ENCODE peak calls at places on chromosomes 5 and 9, in seven cellular contexts. One of them, this sample, is unnamed.

GRCh38 chr5:81708889-81709288 is 42.0 kb downstream of the SSBP2 start:
- DNase-seq in stimulated activated CD8-positive, alpha-beta memory T cell treated with anti-CD3 and anti-CD28 coated beads, Interleukin-12 subunit alpha, Interleukin-12 subunit beta, amount 100 ng/mL, for 1 hour: no peak
- DNase-seq in T-helper 1 cell: no peak
- DNase-seq in activated CD8-positive, alpha-beta memory T cell treated with anti-CD3 and anti-CD28 coated beads for 48 hours: no peak
- DNase-seq in AG20443: no peak
- DNase-seq in suprapubic skin: no peak
- DNase-seq in K562: no peak
- DNase-seq in this sample: no peak

GRCh38 chr9:87087197-87087596 is 139.9 kb upstream of the GAS1 start:
- DNase-seq in AG20443: no peak
- DNase-seq in T-helper 1 cell: no peak
- DNase-seq in suprapubic skin: no peak
- DNase-seq in K562: no peak
- DNase-seq in activated CD8-positive, alpha-beta memory T cell treated with anti-CD3 and anti-CD28 coated beads for 48 hours: no peak
- DNase-seq in stimulated activated CD8-positive, alpha-beta memory T cell treated with anti-CD3 and anti-CD28 coated beads, Interleukin-12 subunit alpha, Interleukin-12 subunit beta, amount 100 ng/mL, for 1 hour: no peak
- DNase-seq in this sample: no peak

GRCh38 chr5:73135429-73136276 is 15.3 kb downstream of the TMEM171 start:
- DNase-seq in activated CD8-positive, alpha-beta memory T cell treated with anti-CD3 and anti-CD28 coated beads for 48 hours: no peak
- DNase-seq in T-helper 1 cell: no peak
- DNase-seq in K562: peak
- DNase-seq in stimulated activated CD8-positive, alpha-beta memory T cell treated with anti-CD3 and anti-CD28 coated beads, Interleukin-12 subunit alpha, Interleukin-12 subunit beta, amount 100 ng/mL, for 1 hour: no peak
- DNase-seq in suprapubic skin: no peak
- DNase-seq in AG20443: peak
- DNase-seq in this sample: peak

GRCh38 chr5:135821061-135821781 is 13.2 kb upstream of the SLC25A48 start:
- DNase-seq in stimulated activated CD8-positive, alpha-beta memory T cell treated with anti-CD3 and anti-CD28 coated beads, Interleukin-12 subunit alpha, Interleukin-12 subunit beta, amount 100 ng/mL, for 1 hour: no peak
- DNase-seq in activated CD8-positive, alpha-beta memory T cell treated with anti-CD3 and anti-CD28 coated beads for 48 hours: no peak
- DNase-seq in AG20443: peak
- DNase-seq in K562: no peak
- DNase-seq in suprapubic skin: no peak
- DNase-seq in T-helper 1 cell: no peak
- DNase-seq in this sample: no peak

GRCh38 chr5:140117523-140117922 is 3.6 kb downstream of the PURA start:
- DNase-seq in T-helper 1 cell: no peak
- DNase-seq in AG20443: no peak
- DNase-seq in K562: no peak
- DNase-seq in stimulated activated CD8-positive, alpha-beta memory T cell treated with anti-CD3 and anti-CD28 coated beads, Interleukin-12 subunit alpha, Interleukin-12 subunit beta, amount 100 ng/mL, for 1 hour: no peak
- DNase-seq in suprapubic skin: no peak
- DNase-seq in activated CD8-positive, alpha-beta memory T cell treated with anti-CD3 and anti-CD28 coated beads for 48 hours: no peak
- DNase-seq in this sample: no peak

GRCh38 chr9:120935383-120935857 is 8.8 kb upstream of the TRAF1 start:
- DNase-seq in activated CD8-positive, alpha-beta memory T cell treated with anti-CD3 and anti-CD28 coated beads for 48 hours: no peak
- DNase-seq in suprapubic skin: peak
- DNase-seq in stimulated activated CD8-positive, alpha-beta memory T cell treated with anti-CD3 and anti-CD28 coated beads, Interleukin-12 subunit alpha, Interleukin-12 subunit beta, amount 100 ng/mL, for 1 hour: no peak
- DNase-seq in K562: peak
- DNase-seq in T-helper 1 cell: no peak
- DNase-seq in AG20443: peak
- DNase-seq in this sample: peak

GRCh38 chr9:95506438-95506691 is 10.4 kb downstream of the PTCH1 start:
- DNase-seq in suprapubic skin: no peak
- DNase-seq in K562: no peak
- DNase-seq in AG20443: peak
- DNase-seq in T-helper 1 cell: no peak
- DNase-seq in stimulated activated CD8-positive, alpha-beta memory T cell treated with anti-CD3 and anti-CD28 coated beads, Interleukin-12 subunit alpha, Interleukin-12 subunit beta, amount 100 ng/mL, for 1 hour: no peak
- DNase-seq in activated CD8-positive, alpha-beta memory T cell treated with anti-CD3 and anti-CD28 coated beads for 48 hours: no peak
- DNase-seq in this sample: peak

GRCh38 chr9:135905380-135906282 is 1.7 kb downstream of the CAMSAP1 start:
- DNase-seq in suprapubic skin: peak
- DNase-seq in stimulated activated CD8-positive, alpha-beta memory T cell treated with anti-CD3 and anti-CD28 coated beads, Interleukin-12 subunit alpha, Interleukin-12 subunit beta, amount 100 ng/mL, for 1 hour: no peak
- DNase-seq in AG20443: peak
- DNase-seq in activated CD8-positive, alpha-beta memory T cell treated with anti-CD3 and anti-CD28 coated beads for 48 hours: peak
- DNase-seq in T-helper 1 cell: peak
- DNase-seq in K562: no peak
- DNase-seq in this sample: peak

GRCh38 chr5:152202321-152202720 is 202.8 kb downstream of the NMUR2 start:
- DNase-seq in stimulated activated CD8-positive, alpha-beta memory T cell treated with anti-CD3 and anti-CD28 coated beads, Interleukin-12 subunit alpha, Interleukin-12 subunit beta, amount 100 ng/mL, for 1 hour: no peak
- DNase-seq in K562: no peak
- DNase-seq in suprapubic skin: no peak
- DNase-seq in T-helper 1 cell: no peak
- DNase-seq in activated CD8-positive, alpha-beta memory T cell treated with anti-CD3 and anti-CD28 coated beads for 48 hours: no peak
- DNase-seq in AG20443: no peak
- DNase-seq in this sample: no peak

GRCh38 chr9:90925581-90926257 is 124.1 kb downstream of the SYK start:
- DNase-seq in activated CD8-positive, alpha-beta memory T cell treated with anti-CD3 and anti-CD28 coated beads for 48 hours: no peak
- DNase-seq in suprapubic skin: no peak
- DNase-seq in AG20443: peak
- DNase-seq in T-helper 1 cell: no peak
- DNase-seq in K562: no peak
- DNase-seq in stimulated activated CD8-positive, alpha-beta memory T cell treated with anti-CD3 and anti-CD28 coated beads, Interleukin-12 subunit alpha, Interleukin-12 subunit beta, amount 100 ng/mL, for 1 hour: no peak
- DNase-seq in this sample: peak

GRCh38 chr5:124478139-124478737 is 268.2 kb downstream of the ZNF608 start:
- DNase-seq in suprapubic skin: no peak
- DNase-seq in T-helper 1 cell: no peak
- DNase-seq in stimulated activated CD8-positive, alpha-beta memory T cell treated with anti-CD3 and anti-CD28 coated beads, Interleukin-12 subunit alpha, Interleukin-12 subunit beta, amount 100 ng/mL, for 1 hour: no peak
- DNase-seq in activated CD8-positive, alpha-beta memory T cell treated with anti-CD3 and anti-CD28 coated beads for 48 hours: no peak
- DNase-seq in AG20443: no peak
- DNase-seq in K562: no peak
- DNase-seq in this sample: no peak

GRCh38 chr5:150999704-151000452 is 20.5 kb upstream of the GPX3 start:
- DNase-seq in K562: no peak
- DNase-seq in T-helper 1 cell: no peak
- DNase-seq in activated CD8-positive, alpha-beta memory T cell treated with anti-CD3 and anti-CD28 coated beads for 48 hours: no peak
- DNase-seq in stimulated activated CD8-positive, alpha-beta memory T cell treated with anti-CD3 and anti-CD28 coated beads, Interleukin-12 subunit alpha, Interleukin-12 subunit beta, amount 100 ng/mL, for 1 hour: no peak
- DNase-seq in suprapubic skin: no peak
- DNase-seq in AG20443: no peak
- DNase-seq in this sample: peak

GRCh38 chr5:145856285-145856818 is 16.5 kb downstream of the GRXCR2 start:
- DNase-seq in suprapubic skin: no peak
- DNase-seq in AG20443: peak
- DNase-seq in K562: no peak
- DNase-seq in activated CD8-positive, alpha-beta memory T cell treated with anti-CD3 and anti-CD28 coated beads for 48 hours: no peak
- DNase-seq in T-helper 1 cell: no peak
- DNase-seq in stimulated activated CD8-positive, alpha-beta memory T cell treated with anti-CD3 and anti-CD28 coated beads, Interleukin-12 subunit alpha, Interleukin-12 subunit beta, amount 100 ng/mL, for 1 hour: no peak
- DNase-seq in this sample: peak

This sample was measured in astrocyte of the spinal cord.